ENCODE peak calls at places on chromosomes 16 and 17, in four cellular contexts. T, D, N and X are unnamed samples.

GRCh38 chr17:42266918-42267766 is 9.0 kb downstream of the STAT5B start:
- DNase-seq in D (peak; percentile 91), T (no peak), N (no peak), X (peak; percentile 52)

GRCh38 chr17:79740413-79740812 is 9.7 kb downstream of the ENPP7 start:
- DNase-seq in T (no peak), N (no peak), D (peak; percentile 52), X (no peak)

GRCh38 chr16:69417537-69418199 is 6.8 kb upstream of the CYB5B start:
- DNase-seq in D (peak; percentile 96), T (no peak), N (no peak), X (no peak)

GRCh38 chr17:79042421-79043190 is 18.6 kb downstream of the C1QTNF1 start:
- DNase-seq in D (peak; percentile 77), N (peak; percentile 50), T (peak; percentile 89), X (peak; percentile 83)

GRCh38 chr16:626787-627457 is 3.9 kb upstream of the WFIKKN1 start:
- DNase-seq in D (peak; percentile 92), T (peak; percentile 73), N (no peak), X (peak; percentile 84)

GRCh38 chr17:44918006-44918405 is 2.7 kb upstream of the GFAP start:
- DNase-seq in N (no peak), D (no peak), T (no peak), X (no peak)

GRCh38 chr16:75234856-75235696 is 16.3 kb downstream of the CTRB1 start:
- DNase-seq in N (no peak), T (peak; percentile 85), D (no peak), X (peak; percentile 70)

GRCh38 chr17:29565643-29566472 is 979 bp downstream of the ABHD15 start:
- DNase-seq in D (peak; percentile 79), N (peak; percentile 24), T (peak; percentile 92), X (peak; percentile 63)

GRCh38 chr17:40498281-40499084 is 2.9 kb downstream of the TNS4 start:
- DNase-seq in T (no peak), N (no peak), D (no peak), X (no peak)

GRCh38 chr17:82228842-82229685 is at the start of gene SLC16A3:
- DNase-seq in T (peak; percentile 96), D (peak; percentile 66), N (no peak), X (peak; percentile 83)

GRCh38 chr17:22268214-22268911 is 576.0 kb downstream of the KCNJ18 start:
- DNase-seq in T (peak; percentile 38), N (no peak), D (no peak), X (no peak)

GRCh38 chr17:42233148-42233547 is 38.9 kb upstream of the GHDC start:
- DNase-seq in D (no peak), N (no peak), T (no peak), X (no peak)

GRCh38 chr16:89759742-89760366 is 38.5 kb downstream of the ZNF276 start:
- DNase-seq in T (peak; percentile 63), N (no peak), D (no peak), X (no peak)

GRCh38 chr17:82372591-82373452 is 1.3 kb downstream of the UTS2R start:
- DNase-seq in N (no peak), T (no peak), D (no peak), X (no peak)

GRCh38 chr16:57639172-57639571 is 10.7 kb downstream of the ADGRG1 start:
- DNase-seq in N (no peak), D (no peak), T (no peak), X (no peak)

GRCh38 chr16:90001761-90002503 is 17.3 kb downstream of the DBNDD1 start:
- DNase-seq in T (peak; percentile 46), N (no peak), D (no peak), X (no peak)

GRCh38 chr17:70535986-70536385 is 366.7 kb downstream of the KCNJ2 start:
- DNase-seq in D (no peak), N (no peak), T (no peak), X (no peak)

GRCh38 chr16:25258856-25259179 is 1.2 kb upstream of the ZKSCAN2 start:
- DNase-seq in D (no peak), N (no peak), T (no peak), X (no peak)

GRCh38 chr16:2478273-2478672 is 3.3 kb downstream of the TBC1D24 start:
- DNase-seq in N (no peak), T (no peak), D (no peak), X (no peak)

GRCh38 chr16:70714526-70715112 is 28.8 kb upstream of the MTSS2 start:
- DNase-seq in T (no peak), N (no peak), D (no peak), X (no peak)

GRCh38 chr16:81576696-81577095 is 132.1 kb downstream of the CMIP start:
- DNase-seq in D (no peak), N (no peak), T (no peak), X (no peak)

GRCh38 chr17:47810200-47810821 is 11.3 kb downstream of the OSBPL7 start:
- DNase-seq in N (no peak), T (no peak), D (peak; percentile 88), X (peak; percentile 63)

GRCh38 chr16:22427556-22427955 is 53.1 kb upstream of the CDR2 start:
- DNase-seq in D (no peak), T (no peak), N (no peak), X (no peak)

GRCh38 chr16:49698931-49699715 is 156.8 kb downstream of the ZNF423 start:
- DNase-seq in D (no peak), N (peak; percentile 61), T (peak; percentile 84), X (peak; percentile 79)

GRCh38 chr16:71645450-71645849 is 19.5 kb downstream of the MARVELD3 start:
- DNase-seq in D (peak; percentile 63), T (no peak), N (no peak), X (no peak)

GRCh38 chr17:7582401-7583252 is 1.0 kb upstream of the MPDU1 start:
- DNase-seq in T (peak; percentile 88), D (no peak), N (no peak), X (peak; percentile 72)

GRCh38 chr17:41792835-41793748 is 6.6 kb upstream of the JUP start:
- DNase-seq in T (peak; percentile 80), N (no peak), D (peak; percentile 93), X (no peak)

GRCh38 chr16:84339316-84339715 is 29.0 kb upstream of the ATP2C2 start:
- DNase-seq in N (no peak), D (no peak), T (no peak), X (no peak)

GRCh38 chr16:49890876-49891275 is 35.0 kb upstream of the ZNF423 start:
- DNase-seq in N (no peak), D (peak; percentile 15), T (no peak), X (no peak)

GRCh38 chr16:28494141-28494851 is at the start of gene APOBR:
- DNase-seq in T (peak; percentile 83), D (no peak), N (no peak), X (no peak)

GRCh38 chr17:6570731-6571465 is 14.5 kb upstream of the PITPNM3 start:
- DNase-seq in D (no peak), N (no peak), T (peak; percentile 61), X (no peak)

GRCh38 chr16:2224183-2224486 is 744 bp downstream of the E4F1 start:
- DNase-seq in N (no peak), T (no peak), D (peak; percentile 61), X (no peak)

GRCh38 chr17:21772321-21772720 is 80.0 kb downstream of the KCNJ18 start:
- DNase-seq in T (no peak), D (no peak), N (no peak), X (no peak)

DNA sequence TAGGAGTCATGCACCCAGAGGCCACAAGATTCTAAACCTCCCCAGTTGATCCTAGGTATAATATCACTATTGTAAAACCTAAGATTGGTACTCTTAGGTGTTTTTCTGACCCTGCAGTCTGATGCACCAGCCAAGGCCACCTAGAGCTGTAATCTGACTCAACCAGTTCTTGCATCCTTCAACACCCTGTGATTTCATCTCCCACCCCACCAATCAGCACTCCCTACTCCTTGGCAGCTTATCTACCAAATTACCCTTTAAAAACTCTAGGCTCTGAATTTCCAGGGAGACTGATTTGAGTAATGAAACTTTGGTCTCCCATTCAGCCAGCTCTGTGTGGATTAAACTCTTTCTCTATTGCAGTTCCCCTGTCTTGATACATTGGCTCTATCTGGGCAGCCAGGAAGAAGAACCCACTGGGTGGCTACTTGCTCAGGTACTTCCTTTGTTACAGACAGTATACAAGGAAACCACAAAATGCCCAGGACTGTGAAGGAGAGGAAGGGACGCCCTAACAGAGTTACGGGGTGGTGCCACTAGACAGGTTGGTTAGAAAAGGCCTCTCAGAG is 1.2 kb upstream of the CDIP1 start:
- DNase-seq in N (no peak), T (no peak), D (no peak), X (no peak)
- TF ChIP-seq EP300 in N (no peak), T (no peak), D (no peak), X (no peak)

DNA sequence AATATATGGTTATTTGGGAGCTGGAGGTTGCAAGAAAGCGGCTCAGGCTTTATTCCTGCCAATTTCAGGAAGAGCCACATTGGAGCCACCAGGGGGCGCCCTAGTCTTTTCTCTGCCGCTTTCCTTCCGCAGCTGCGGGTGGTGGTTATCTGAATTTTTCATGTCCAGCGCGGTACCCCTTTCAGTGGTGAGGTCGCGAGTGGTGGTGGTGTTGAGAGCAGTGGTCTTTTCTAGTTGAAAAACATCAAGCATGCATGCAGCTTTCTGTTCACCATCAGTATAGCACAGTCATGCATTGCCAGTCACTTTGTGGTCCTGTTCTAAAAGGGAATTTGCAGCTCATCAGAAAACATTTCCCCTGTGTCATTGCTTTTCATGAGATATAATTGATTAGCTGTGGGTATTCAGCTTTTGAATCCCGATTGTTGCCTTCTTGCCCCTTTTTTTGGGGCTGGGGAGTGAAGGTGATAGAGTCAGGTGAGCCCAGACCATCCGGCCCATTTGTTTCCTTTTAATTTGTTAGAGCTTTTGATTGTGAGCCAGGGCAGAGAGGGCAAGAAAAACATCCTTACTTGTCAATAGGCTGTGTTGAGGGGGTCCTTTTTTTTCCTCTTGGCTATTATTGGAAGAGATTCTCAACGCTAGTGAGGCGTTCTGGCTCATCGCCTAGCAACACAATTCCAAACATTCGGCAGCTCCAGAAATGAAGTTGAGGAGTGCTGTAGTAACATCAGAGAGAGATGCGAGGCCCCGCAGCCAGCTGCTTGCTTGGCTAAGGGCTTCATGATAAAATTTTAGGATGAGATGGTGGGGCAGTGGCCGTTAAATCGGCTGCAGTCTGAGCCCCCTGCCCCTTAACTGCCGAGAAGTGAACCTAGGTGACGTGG is 119.0 kb downstream of the SNX29 start:
- DNase-seq in T (no peak), N (peak; percentile 31), D (peak; percentile 41), X (peak; percentile 83)
- H3K4me1 ChIP-seq in T (peaks cover 56% of the 10 kb centered on the region), N (no peaks in the 10 kb centered on the region), D (peaks cover 38% of the 10 kb centered on the region), X (peaks cover 32% of the 10 kb centered on the region)

DNA sequence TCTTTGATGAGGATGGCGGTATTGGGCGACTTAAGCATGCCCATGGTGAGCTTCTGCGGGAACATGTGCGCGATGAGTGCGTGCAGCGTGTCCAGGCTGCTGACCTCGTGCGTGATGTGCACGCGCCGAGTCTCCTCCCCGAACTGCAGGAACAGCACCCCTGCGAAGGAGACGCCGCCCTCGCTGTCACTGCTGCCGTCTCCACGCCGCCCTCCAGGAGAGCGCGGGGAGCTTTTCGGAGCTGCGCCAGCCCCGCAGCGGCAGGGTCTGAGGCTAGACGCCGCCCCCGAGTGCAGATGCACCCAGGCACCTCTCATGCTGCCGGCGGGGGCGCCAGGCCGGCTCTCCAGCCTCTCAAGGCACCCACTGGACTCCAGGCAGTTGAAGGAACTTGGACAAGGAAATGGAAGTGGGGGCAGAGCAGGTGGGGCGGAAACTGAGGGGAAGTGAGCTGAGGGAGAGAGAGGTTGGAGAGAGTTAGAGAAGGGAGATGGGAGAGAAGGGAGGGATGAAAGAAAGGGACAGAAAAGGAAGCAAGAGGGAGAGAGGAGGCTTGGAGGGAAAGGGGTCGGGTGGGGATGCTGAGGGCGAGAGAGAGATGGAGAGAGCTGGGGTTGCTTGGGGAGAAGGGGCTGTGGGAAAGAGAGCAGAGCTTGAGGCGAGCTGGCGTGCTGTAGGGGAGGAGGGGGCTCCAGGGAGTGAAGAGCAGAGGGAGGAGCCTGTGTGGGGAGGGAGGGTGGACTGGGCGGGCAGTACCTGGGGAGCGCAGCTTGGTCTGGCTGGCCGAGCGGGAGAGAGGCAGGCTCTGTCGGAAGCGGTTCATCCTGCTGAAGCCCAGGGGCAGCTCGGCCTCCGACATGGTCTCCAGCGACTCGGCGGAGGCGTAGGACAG is 42.1 kb downstream of the SRCIN1 start:
- DNase-seq in T (peak; percentile 75), N (no peak), D (no peak), X (no peak)
- H3K27ac ChIP-seq in T (no peak overlapping the region), N (no peak overlapping the region), D (no peak overlapping the region), X (no peak overlapping the region)

GRCh38 chr17:62824290-62825135 is 16.4 kb upstream of the MARCHF10 start:
- DNase-seq in N (no peak), D (peak; percentile 87), T (no peak), X (no peak)
- TF ChIP-seq EP300 in N (no peak), D (peak; percentile 67), T (no peak), X (no peak)